ENCODE peak calls at places on chromosomes 3 and 15, in ten cellular contexts. One of them, this sample, is unnamed.

GRCh38 chr3:99562138-99562537 is 76.3 kb upstream of the COL8A1 start:
- DNase-seq in mammary epithelial cell: no peak
- DNase-seq in AG04449: no peak
- DNase-seq in endodermal cell: peak; percentile 84
- DNase-seq in stomach: no peak
- DNase-seq in GM12865: no peak
- DNase-seq in HFF-Myc: no peak
- DNase-seq in IMR-90: peak; percentile 69
- DNase-seq in thyroid gland: no peak
- DNase-seq in lower lobe of right lung: no peak
- DNase-seq in this sample: peak; percentile 56

GRCh38 chr15:70856884-70857546 is 3.1 kb upstream of the LARP6 start:
- DNase-seq in AG04449: peak; percentile 98
- DNase-seq in mammary epithelial cell: peak; percentile 82
- DNase-seq in endodermal cell: no peak
- DNase-seq in thyroid gland: peak; percentile 50
- DNase-seq in IMR-90: peak; percentile 100
- DNase-seq in HFF-Myc: peak; percentile 91
- DNase-seq in stomach: peak; percentile 68
- DNase-seq in lower lobe of right lung: no peak
- DNase-seq in GM12865: no peak
- DNase-seq in this sample: peak; percentile 94

GRCh38 chr15:48986240-48986639 is 22.5 kb upstream of the SHC4 start:
- DNase-seq in endodermal cell: no peak
- DNase-seq in lower lobe of right lung: no peak
- DNase-seq in AG04449: no peak
- DNase-seq in HFF-Myc: no peak
- DNase-seq in stomach: no peak
- DNase-seq in IMR-90: no peak
- DNase-seq in thyroid gland: no peak
- DNase-seq in mammary epithelial cell: no peak
- DNase-seq in GM12865: no peak
- DNase-seq in this sample: no peak

GRCh38 chr15:29446480-29446879 is 176.9 kb upstream of the NSMCE3 start:
- DNase-seq in AG04449: no peak
- DNase-seq in IMR-90: no peak
- DNase-seq in endodermal cell: no peak
- DNase-seq in HFF-Myc: no peak
- DNase-seq in lower lobe of right lung: no peak
- DNase-seq in thyroid gland: no peak
- DNase-seq in stomach: no peak
- DNase-seq in GM12865: no peak
- DNase-seq in mammary epithelial cell: no peak
- DNase-seq in this sample: no peak

GRCh38 chr3:105527949-105528348 is 161.2 kb downstream of the ALCAM start:
- DNase-seq in thyroid gland: no peak
- DNase-seq in HFF-Myc: peak; percentile 22
- DNase-seq in stomach: no peak
- DNase-seq in IMR-90: peak; percentile 49
- DNase-seq in AG04449: no peak
- DNase-seq in GM12865: peak; percentile 44
- DNase-seq in lower lobe of right lung: no peak
- DNase-seq in endodermal cell: no peak
- DNase-seq in mammary epithelial cell: peak; percentile 87
- DNase-seq in this sample: peak; percentile 16

GRCh38 chr3:197547618-197548017 is 8.2 kb downstream of the BDH1 start:
- DNase-seq in thyroid gland: peak; percentile 76
- DNase-seq in lower lobe of right lung: no peak
- DNase-seq in AG04449: no peak
- DNase-seq in GM12865: no peak
- DNase-seq in IMR-90: no peak
- DNase-seq in mammary epithelial cell: no peak
- DNase-seq in HFF-Myc: no peak
- DNase-seq in stomach: peak; percentile 57
- DNase-seq in endodermal cell: peak; percentile 86
- DNase-seq in this sample: no peak

GRCh38 chr15:31326729-31327673 is at the start of gene KLF13:
- DNase-seq in lower lobe of right lung: peak; percentile 85
- DNase-seq in thyroid gland: peak; percentile 72
- DNase-seq in HFF-Myc: no peak
- DNase-seq in stomach: peak; percentile 74
- DNase-seq in mammary epithelial cell: peak; percentile 73
- DNase-seq in endodermal cell: peak; percentile 79
- DNase-seq in IMR-90: peak; percentile 64
- DNase-seq in AG04449: no peak
- DNase-seq in GM12865: no peak
- DNase-seq in this sample: no peak

GRCh38 chr3:18843930-18844329 is 304.4 kb upstream of the KCNH8 start:
- DNase-seq in endodermal cell: no peak
- DNase-seq in HFF-Myc: no peak
- DNase-seq in stomach: no peak
- DNase-seq in thyroid gland: no peak
- DNase-seq in GM12865: no peak
- DNase-seq in lower lobe of right lung: no peak
- DNase-seq in IMR-90: no peak
- DNase-seq in mammary epithelial cell: no peak
- DNase-seq in AG04449: no peak
- DNase-seq in this sample: no peak

DNA sequence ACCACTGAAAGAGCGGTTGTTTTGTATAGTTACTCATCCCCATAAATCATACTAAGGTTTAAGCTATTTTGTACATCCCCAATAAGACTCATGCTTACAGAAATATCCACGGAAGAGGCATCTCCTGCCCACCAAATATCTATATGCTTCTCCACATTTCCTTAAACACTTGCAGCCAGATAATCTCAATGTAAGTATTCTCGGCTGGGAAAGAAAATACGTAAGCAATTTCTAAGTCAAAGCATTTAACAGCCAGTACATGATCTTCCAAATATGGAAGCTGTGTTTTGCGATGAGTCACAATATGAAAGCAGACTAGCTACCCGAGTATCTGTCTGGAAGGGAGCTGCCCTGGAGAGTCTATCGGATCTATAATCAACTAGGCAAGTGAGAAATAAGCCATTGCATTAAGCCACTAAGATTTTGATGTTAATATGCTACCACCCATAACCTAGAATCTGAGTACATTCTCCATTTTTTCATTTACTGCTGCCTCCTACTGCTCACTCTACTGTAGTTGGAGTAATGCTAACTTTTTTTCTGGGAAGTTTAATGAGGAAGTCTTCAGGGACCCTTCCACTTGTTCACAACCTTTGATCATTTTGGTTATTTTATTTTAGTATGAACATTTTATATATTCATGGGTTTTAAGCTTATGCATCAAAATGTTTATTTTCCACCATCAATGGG is 26.9 kb upstream of the ZMAT3 start:
- DNase-seq in IMR-90: peak; percentile 82
- DNase-seq in mammary epithelial cell: peak; percentile 72
- DNase-seq in stomach: no peak
- DNase-seq in AG04449: no peak
- DNase-seq in lower lobe of right lung: no peak
- DNase-seq in endodermal cell: no peak
- DNase-seq in HFF-Myc: no peak
- DNase-seq in thyroid gland: no peak
- DNase-seq in GM12865: no peak
- DNase-seq in this sample: no peak
- TF ChIP-seq CTCF in IMR-90: peak; percentile 7
- TF ChIP-seq CTCF in mammary epithelial cell: no peak
- TF ChIP-seq CTCF in stomach: no peak
- TF ChIP-seq CTCF in AG04449: no peak
- TF ChIP-seq CTCF in lower lobe of right lung: no peak
- TF ChIP-seq CTCF in endodermal cell: peak; percentile 12
- TF ChIP-seq CTCF in HFF-Myc: no peak
- TF ChIP-seq CTCF in thyroid gland: no peak
- TF ChIP-seq CTCF in GM12865: no peak
- TF ChIP-seq CTCF in this sample: no peak

GRCh38 chr15:37056168-37056893 is 44.0 kb downstream of the MEIS2 start:
- DNase-seq in GM12865: no peak
- DNase-seq in AG04449: no peak
- DNase-seq in lower lobe of right lung: no peak
- DNase-seq in IMR-90: no peak
- DNase-seq in mammary epithelial cell: no peak
- DNase-seq in endodermal cell: no peak
- DNase-seq in HFF-Myc: no peak
- DNase-seq in stomach: no peak
- DNase-seq in thyroid gland: no peak
- DNase-seq in this sample: no peak
- H3K4me3 ChIP-seq in GM12865: no peak overlapping the region
- H3K4me3 ChIP-seq in AG04449: no peak overlapping the region
- H3K4me3 ChIP-seq in lower lobe of right lung: no peak overlapping the region
- H3K4me3 ChIP-seq in IMR-90: no peak overlapping the region
- H3K4me3 ChIP-seq in mammary epithelial cell: no peak overlapping the region
- H3K4me3 ChIP-seq in endodermal cell: no peak overlapping the region
- H3K4me3 ChIP-seq in HFF-Myc: no peak overlapping the region
- H3K4me3 ChIP-seq in stomach: no peak overlapping the region
- H3K4me3 ChIP-seq in thyroid gland: no peak overlapping the region
- H3K4me3 ChIP-seq in this sample: no peak overlapping the region

GRCh38 chr15:26869628-26870027 is 2.8 kb downstream of the GABRA5 start:
- DNase-seq in IMR-90: no peak
- DNase-seq in thyroid gland: no peak
- DNase-seq in HFF-Myc: no peak
- DNase-seq in GM12865: no peak
- DNase-seq in lower lobe of right lung: no peak
- DNase-seq in endodermal cell: no peak
- DNase-seq in stomach: no peak
- DNase-seq in AG04449: no peak
- DNase-seq in mammary epithelial cell: no peak
- DNase-seq in this sample: no peak

GRCh38 chr15:26866298-26867198 is at the start of gene GABRA5:
- DNase-seq in endodermal cell: peak; percentile 93
- DNase-seq in IMR-90: peak; percentile 20
- DNase-seq in stomach: no peak
- DNase-seq in HFF-Myc: no peak
- DNase-seq in lower lobe of right lung: no peak
- DNase-seq in thyroid gland: peak; percentile 54
- DNase-seq in AG04449: no peak
- DNase-seq in mammary epithelial cell: no peak
- DNase-seq in GM12865: no peak
- DNase-seq in this sample: no peak

GRCh38 chr15:26867199-26868007 is 541 bp downstream of the GABRA5 start:
- DNase-seq in thyroid gland: no peak
- DNase-seq in GM12865: no peak
- DNase-seq in lower lobe of right lung: no peak
- DNase-seq in stomach: no peak
- DNase-seq in AG04449: no peak
- DNase-seq in mammary epithelial cell: no peak
- DNase-seq in HFF-Myc: no peak
- DNase-seq in endodermal cell: peak; percentile 81
- DNase-seq in IMR-90: no peak
- DNase-seq in this sample: no peak

GRCh38 chr15:26868029-26868685 is 1.3 kb downstream of the GABRA5 start:
- DNase-seq in IMR-90: no peak
- DNase-seq in GM12865: no peak
- DNase-seq in mammary epithelial cell: no peak
- DNase-seq in AG04449: no peak
- DNase-seq in endodermal cell: peak; percentile 58
- DNase-seq in thyroid gland: no peak
- DNase-seq in lower lobe of right lung: no peak
- DNase-seq in stomach: no peak
- DNase-seq in HFF-Myc: no peak
- DNase-seq in this sample: no peak

DNA sequence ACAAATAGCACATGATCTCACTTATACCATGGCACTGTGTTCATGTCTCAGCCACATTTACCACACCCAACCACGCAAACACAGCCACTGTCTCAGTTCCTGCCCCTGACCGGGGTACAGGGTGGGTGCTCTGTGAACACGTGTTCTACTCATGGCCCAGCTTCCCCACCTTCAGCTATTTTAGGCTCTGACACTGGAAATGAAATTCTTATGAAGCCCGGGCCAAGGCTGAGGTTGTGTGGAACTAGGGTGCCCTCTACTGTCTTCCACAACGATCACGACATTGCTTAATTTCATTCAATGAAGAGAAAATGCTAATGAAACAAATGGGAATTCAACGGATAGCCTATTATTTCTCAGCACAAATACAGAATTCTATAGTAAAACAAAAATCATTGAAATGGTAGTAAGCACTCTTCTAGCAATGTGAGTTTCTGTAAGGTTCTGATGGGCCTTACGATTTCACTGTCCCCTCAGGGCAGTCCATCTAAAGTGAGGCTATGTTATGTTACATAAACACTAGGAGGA is 2.1 kb upstream of the GABRA5 start:
- DNase-seq in thyroid gland: peak; percentile 51
- DNase-seq in mammary epithelial cell: peak; percentile 5
- DNase-seq in IMR-90: peak; percentile 36
- DNase-seq in GM12865: no peak
- DNase-seq in endodermal cell: peak; percentile 85
- DNase-seq in lower lobe of right lung: no peak
- DNase-seq in AG04449: no peak
- DNase-seq in HFF-Myc: peak; percentile 9
- DNase-seq in stomach: peak; percentile 31
- DNase-seq in this sample: peak; percentile 33
- TF ChIP-seq CTCF in thyroid gland: peak; percentile 80
- TF ChIP-seq CTCF in mammary epithelial cell: peak; percentile 43
- TF ChIP-seq CTCF in IMR-90: peak; percentile 68
- TF ChIP-seq CTCF in GM12865: no peak
- TF ChIP-seq CTCF in endodermal cell: peak; percentile 89
- TF ChIP-seq CTCF in lower lobe of right lung: peak; percentile 43
- TF ChIP-seq CTCF in AG04449: peak; percentile 59
- TF ChIP-seq CTCF in HFF-Myc: peak; percentile 48
- TF ChIP-seq CTCF in stomach: peak; percentile 64
- TF ChIP-seq CTCF in this sample: peak; percentile 64

GRCh38 chr3:42159147-42159546 is 68.0 kb downstream of the TRAK1 start:
- DNase-seq in IMR-90: no peak
- DNase-seq in stomach: no peak
- DNase-seq in endodermal cell: no peak
- DNase-seq in mammary epithelial cell: no peak
- DNase-seq in AG04449: no peak
- DNase-seq in lower lobe of right lung: no peak
- DNase-seq in thyroid gland: no peak
- DNase-seq in GM12865: no peak
- DNase-seq in HFF-Myc: no peak
- DNase-seq in this sample: no peak

GRCh38 chr3:42162462-42162861 is 71.3 kb downstream of the TRAK1 start:
- DNase-seq in AG04449: no peak
- DNase-seq in IMR-90: no peak
- DNase-seq in lower lobe of right lung: no peak
- DNase-seq in stomach: no peak
- DNase-seq in HFF-Myc: no peak
- DNase-seq in mammary epithelial cell: no peak
- DNase-seq in endodermal cell: peak; percentile 1
- DNase-seq in thyroid gland: no peak
- DNase-seq in GM12865: no peak
- DNase-seq in this sample: no peak

GRCh38 chr3:42161050-42161935 is 70.1 kb downstream of the TRAK1 start:
- DNase-seq in stomach: no peak
- DNase-seq in thyroid gland: no peak
- DNase-seq in GM12865: no peak
- DNase-seq in mammary epithelial cell: no peak
- DNase-seq in HFF-Myc: no peak
- DNase-seq in IMR-90: peak; percentile 50
- DNase-seq in lower lobe of right lung: no peak
- DNase-seq in endodermal cell: no peak
- DNase-seq in AG04449: no peak
- DNase-seq in this sample: no peak

GRCh38 chr3:42157915-42158538 is 66.9 kb downstream of the TRAK1 start:
- DNase-seq in endodermal cell: no peak
- DNase-seq in thyroid gland: no peak
- DNase-seq in IMR-90: peak; percentile 12
- DNase-seq in GM12865: peak; percentile 55
- DNase-seq in lower lobe of right lung: no peak
- DNase-seq in mammary epithelial cell: no peak
- DNase-seq in stomach: no peak
- DNase-seq in HFF-Myc: no peak
- DNase-seq in AG04449: no peak
- DNase-seq in this sample: no peak

DNA sequence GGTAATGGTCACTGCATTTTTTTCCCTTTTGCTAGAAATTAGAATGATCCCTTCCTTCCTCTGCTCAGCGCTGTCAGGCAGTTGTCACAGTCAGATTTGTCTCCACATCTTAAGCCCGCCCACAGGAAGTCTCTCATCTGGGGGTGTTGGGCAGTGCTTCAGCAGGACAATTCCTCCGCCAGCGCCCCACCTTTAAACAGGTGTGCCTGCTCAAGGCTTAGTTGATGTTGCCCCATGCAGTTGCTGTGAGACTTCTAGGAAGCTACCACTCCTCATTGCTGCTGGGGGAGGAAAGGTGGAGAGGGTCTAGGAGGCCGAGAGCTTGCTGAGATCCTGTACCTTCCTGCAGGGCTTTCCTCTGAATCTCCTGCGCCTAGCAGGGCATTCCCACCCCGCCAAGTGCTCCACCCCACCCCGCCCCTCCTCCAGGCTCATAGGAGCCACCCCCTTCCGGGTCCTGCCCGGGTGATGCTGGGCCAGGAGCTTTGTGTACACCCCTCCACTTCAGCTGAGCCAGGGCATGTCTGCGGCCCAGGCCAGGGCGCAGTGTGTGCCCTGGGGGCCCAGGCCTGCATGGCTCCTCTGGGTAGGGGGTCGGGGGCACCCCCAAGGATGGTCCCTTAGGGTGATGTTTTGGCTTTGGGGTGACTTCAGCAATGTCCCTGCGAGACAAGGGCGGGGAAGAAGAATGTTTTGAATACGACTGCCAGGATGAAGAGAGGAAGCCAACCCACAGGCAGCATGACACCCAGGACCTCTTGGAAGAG is 68.7 kb downstream of the TRAK1 start:
- DNase-seq in IMR-90: no peak
- DNase-seq in GM12865: peak; percentile 79
- DNase-seq in stomach: peak; percentile 86
- DNase-seq in endodermal cell: peak; percentile 97
- DNase-seq in mammary epithelial cell: peak; percentile 79
- DNase-seq in HFF-Myc: no peak
- DNase-seq in AG04449: no peak
- DNase-seq in thyroid gland: peak; percentile 24
- DNase-seq in lower lobe of right lung: peak; percentile 86
- DNase-seq in this sample: no peak
- H3K4me3 ChIP-seq in IMR-90: no peak overlapping the region
- H3K4me3 ChIP-seq in GM12865: peak overlapping the region; percentile 0
- H3K4me3 ChIP-seq in stomach: peak overlapping the region; percentile 9
- H3K4me3 ChIP-seq in endodermal cell: peak overlapping the region; percentile 65
- H3K4me3 ChIP-seq in mammary epithelial cell: peak overlapping the region; percentile 52
- H3K4me3 ChIP-seq in HFF-Myc: no peak overlapping the region
- H3K4me3 ChIP-seq in AG04449: no peak overlapping the region
- H3K4me3 ChIP-seq in thyroid gland: no peak overlapping the region
- H3K4me3 ChIP-seq in lower lobe of right lung: peak overlapping the region; percentile 42
- H3K4me3 ChIP-seq in this sample: peak overlapping the region; percentile 6